ENCODE peak calls at places on chromosome 11, in six cellular contexts. D is HCT116, H is fibroblast of the aortic adventitia, F is Panc1, J is stomach, Y is transverse colon. A is an unnamed sample.

GRCh38 chr11:109267293-109268095 is 154.5 kb upstream of the C11orf87 start:
- DNase-seq in F (no peak), D (no peak), J (no peak), Y (no peak), H (no peak), A (no peak)

GRCh38 chr11:127862406-127862805 is 725.0 kb downstream of the ETS1 start:
- DNase-seq in D (no peak), Y (no peak), F (no peak), J (no peak), H (no peak), A (peak)

GRCh38 chr11:134583397-134583990 is 171.5 kb upstream of the B3GAT1 start:
- DNase-seq in J (no peak), H (no peak), Y (no peak), F (no peak), D (no peak), A (no peak)

GRCh38 chr11:55838452-55838851 is at the start of gene OR5D16:
- DNase-seq in H (no peak), F (no peak), Y (no peak), J (no peak), D (no peak), A (no peak)

GRCh38 chr11:89633125-89633695 is 76.9 kb upstream of the TRIM77 start:
- DNase-seq in Y (no peak), J (no peak), H (no peak), F (no peak), D (no peak), A (no peak)

GRCh38 chr11:61869636-61870428 is 21.5 kb downstream of the FADS3 start:
- DNase-seq in F (no peak), Y (no peak), D (no peak), J (no peak), H (no peak), A (no peak)

GRCh38 chr11:68704887-68705286 is 20.5 kb downstream of the GAL start:
- DNase-seq in D (no peak), H (no peak), Y (no peak), J (no peak), F (no peak), A (no peak)

GRCh38 chr11:114764563-114764962 is 86.2 kb downstream of the NXPE2 start:
- DNase-seq in H (no peak), F (no peak), Y (no peak), J (no peak), D (no peak), A (no peak)

GRCh38 chr11:17770048-17770652 is 35.6 kb downstream of the KCNC1 start:
- DNase-seq in Y (peak), J (peak), D (no peak), H (no peak), F (no peak), A (no peak)

GRCh38 chr11:76735218-76735480 is 48.0 kb upstream of the TSKU start:
- DNase-seq in Y (no peak), J (no peak), D (no peak), H (no peak), F (no peak), A (no peak)

GRCh38 chr11:86246293-86246675 is 1.7 kb downstream of the EED start:
- DNase-seq in D (no peak), J (no peak), Y (no peak), F (no peak), H (peak), A (no peak)

GRCh38 chr11:118618115-118618990 is 10.9 kb downstream of the PHLDB1 start:
- DNase-seq in F (no peak), Y (no peak), J (peak), D (no peak), H (peak), A (no peak)

GRCh38 chr11:128201801-128202200 is 385.6 kb downstream of the ETS1 start:
- DNase-seq in J (no peak), F (no peak), Y (no peak), H (no peak), D (no peak), A (no peak)

GRCh38 chr11:100719362-100719761 is 32.3 kb downstream of the ARHGAP42 start:
- DNase-seq in F (no peak), D (no peak), Y (no peak), J (no peak), H (peak), A (no peak)

GRCh38 chr11:11505701-11506100 is 116.1 kb downstream of the GALNT18 start:
- DNase-seq in H (no peak), Y (no peak), J (no peak), F (no peak), D (no peak), A (no peak)

GRCh38 chr11:119376197-119376847 is 5.2 kb downstream of the USP2 start:
- DNase-seq in Y (no peak), F (no peak), H (no peak), D (no peak), J (peak), A (no peak)

GRCh38 chr11:131353761-131354160 is 16.7 kb upstream of the NTM start:
- DNase-seq in H (no peak), J (no peak), F (no peak), D (no peak), Y (no peak), A (no peak)

GRCh38 chr11:1178906-1179305 is 21.2 kb downstream of the MUC5AC start:
- DNase-seq in F (no peak), D (no peak), Y (no peak), H (no peak), J (no peak), A (no peak)

DNA sequence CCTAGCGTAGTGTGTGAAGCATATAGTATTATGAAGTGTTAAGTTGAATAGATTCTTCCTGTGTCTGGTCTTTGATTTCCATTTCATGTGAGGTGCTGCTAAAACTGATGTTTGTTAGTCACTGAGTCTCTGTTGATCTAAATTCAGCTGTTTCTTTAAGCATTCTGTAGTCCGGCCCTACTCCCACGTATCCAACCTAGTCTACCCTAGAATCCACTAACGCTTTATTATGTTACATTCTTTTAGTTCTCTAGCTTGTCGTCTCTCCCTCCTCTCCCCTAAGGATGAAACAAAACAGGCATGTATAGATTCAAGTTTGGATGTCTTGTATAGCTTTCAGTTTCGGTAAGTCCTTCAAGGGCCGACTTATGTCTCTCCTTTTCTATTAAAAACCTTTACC is 4.1 kb downstream of the WEE1 start:
- DNase-seq in H (peak), J (no peak), F (no peak), Y (no peak), D (no peak), A (no peak)
- H3K4me3 ChIP-seq in H (peak), J (peak), F (peak), Y (no peak), D (no peak), A (peak)

DNA sequence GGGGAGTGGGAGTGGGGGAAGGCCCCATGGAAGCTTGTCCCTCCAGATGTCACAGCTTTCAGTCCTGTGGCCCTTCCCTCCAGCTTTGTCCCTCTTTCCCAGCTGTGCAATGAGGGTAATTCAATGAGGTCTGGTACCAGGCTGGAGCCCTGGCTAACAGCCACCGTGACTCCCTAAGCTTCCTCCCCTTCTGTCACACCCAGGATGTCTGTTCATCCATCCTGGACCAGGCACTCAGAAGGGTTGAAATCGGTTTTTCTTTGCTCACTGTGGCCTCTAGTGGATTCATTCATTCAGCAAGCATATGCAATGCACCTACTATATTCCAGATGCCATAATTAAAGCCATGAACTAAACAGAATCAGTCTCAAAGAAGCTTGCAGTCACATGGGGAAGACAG is 38.7 kb downstream of the SYT13 start:
- DNase-seq in F (no peak), D (no peak), Y (no peak), H (no peak), J (no peak), A (no peak)
- TF ChIP-seq CTCF in F (no peak), D (no peak), Y (no peak), H (no peak), J (no peak), A (no peak)

DNA sequence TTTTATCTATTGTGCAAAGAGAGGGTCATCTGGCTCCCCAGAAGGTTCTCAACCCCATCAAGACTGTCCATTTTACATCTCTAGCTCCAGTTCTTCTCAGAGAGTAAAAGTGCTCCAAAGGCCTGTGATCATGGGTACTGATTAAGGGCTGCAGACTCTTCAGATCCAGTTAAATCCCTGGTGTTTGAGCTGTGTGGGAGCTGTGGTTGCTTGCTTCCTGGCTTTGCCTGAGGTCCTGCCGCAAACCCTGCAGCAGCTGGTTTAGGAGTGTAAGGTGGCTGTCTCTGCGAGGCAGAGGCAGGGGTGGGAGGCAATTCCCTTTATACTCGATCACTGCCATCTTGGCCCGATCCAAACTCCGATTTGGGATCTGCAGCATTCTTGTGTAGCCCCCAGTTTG is 1.2 kb downstream of the MRPL17 start:
- DNase-seq in J (no peak), Y (no peak), H (no peak), F (no peak), D (no peak), A (no peak)
- H3K4me3 ChIP-seq in J (peak), Y (peak), H (peak), F (peak), D (peak), A (peak)

GRCh38 chr11:120682866-120683265 is 171.3 kb downstream of the GRIK4 start:
- DNase-seq in F (no peak), J (no peak), D (no peak), H (peak), Y (no peak), A (no peak)

GRCh38 chr11:120680322-120680721 is 168.8 kb downstream of the GRIK4 start:
- DNase-seq in J (no peak), Y (no peak), H (no peak), F (no peak), D (no peak), A (no peak)

GRCh38 chr11:120686516-120686915 is 175.0 kb downstream of the GRIK4 start:
- DNase-seq in Y (no peak), J (no peak), F (no peak), D (no peak), H (no peak), A (no peak)

DNA sequence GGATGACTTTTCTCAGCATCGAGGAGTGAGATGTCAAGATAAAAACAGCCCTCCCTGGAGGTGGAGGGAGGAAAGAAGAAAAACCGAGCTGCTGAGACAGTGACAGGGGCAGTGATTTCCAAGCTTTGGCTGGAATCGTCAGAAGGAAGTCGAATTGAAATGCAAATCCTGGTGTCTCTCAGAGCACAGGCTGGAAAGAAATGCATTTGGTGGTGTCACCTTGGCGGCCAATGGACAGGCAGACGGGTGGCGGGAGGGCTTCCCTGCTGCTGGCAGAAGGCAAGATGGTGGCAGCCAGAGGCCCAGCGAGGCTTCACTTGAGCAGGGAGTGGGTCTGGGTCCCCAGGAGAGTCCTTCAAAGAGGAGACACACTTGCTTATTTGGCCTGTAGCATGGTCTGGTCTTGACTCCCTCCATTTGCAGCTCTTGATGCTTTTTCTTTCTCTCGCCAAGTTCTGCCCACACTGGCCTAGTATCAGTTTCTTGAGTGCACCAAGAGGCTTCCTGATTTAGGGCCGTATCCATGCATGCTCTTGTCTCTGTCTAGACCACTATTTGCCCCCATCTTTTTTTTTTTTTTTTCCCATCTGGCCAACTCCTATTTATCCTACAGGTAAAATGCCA is 170.6 kb downstream of the GRIK4 start:
- DNase-seq in F (no peak), J (no peak), Y (no peak), D (no peak), H (no peak), A (no peak)
- TF ChIP-seq CTCF in F (no peak), J (no peak), Y (no peak), D (no peak), H (no peak), A (no peak)

GRCh38 chr11:129455101-129455500 is 79.5 kb downstream of the BARX2 start:
- DNase-seq in F (no peak), Y (no peak), J (no peak), H (no peak), D (no peak), A (no peak)

GRCh38 chr11:129453293-129453721 is 77.7 kb downstream of the BARX2 start:
- DNase-seq in F (no peak), H (peak), D (no peak), J (no peak), Y (no peak), A (no peak)

GRCh38 chr11:129455756-129456436 is 80.2 kb downstream of the BARX2 start:
- DNase-seq in D (no peak), F (no peak), Y (no peak), H (peak), J (no peak), A (no peak)

GRCh38 chr11:129447654-129448239 is 72.1 kb downstream of the BARX2 start:
- DNase-seq in F (no peak), Y (no peak), H (no peak), J (no peak), D (no peak), A (no peak)

GRCh38 chr11:129451524-129451923 is 75.9 kb downstream of the BARX2 start:
- DNase-seq in H (peak), D (no peak), Y (no peak), J (no peak), F (no peak), A (no peak)
- H3K4me3 ChIP-seq in H (no peak), D (no peak), Y (no peak), J (no peak), F (no peak), A (no peak)

GRCh38 chr11:45864041-45864440 is 16.8 kb downstream of the CRY2 start:
- DNase-seq in D (no peak), F (no peak), H (peak), J (no peak), Y (no peak), A (no peak)
- TF ChIP-seq CTCF in D (no peak), F (no peak), H (no peak), J (no peak), Y (no peak), A (no peak)

DNA sequence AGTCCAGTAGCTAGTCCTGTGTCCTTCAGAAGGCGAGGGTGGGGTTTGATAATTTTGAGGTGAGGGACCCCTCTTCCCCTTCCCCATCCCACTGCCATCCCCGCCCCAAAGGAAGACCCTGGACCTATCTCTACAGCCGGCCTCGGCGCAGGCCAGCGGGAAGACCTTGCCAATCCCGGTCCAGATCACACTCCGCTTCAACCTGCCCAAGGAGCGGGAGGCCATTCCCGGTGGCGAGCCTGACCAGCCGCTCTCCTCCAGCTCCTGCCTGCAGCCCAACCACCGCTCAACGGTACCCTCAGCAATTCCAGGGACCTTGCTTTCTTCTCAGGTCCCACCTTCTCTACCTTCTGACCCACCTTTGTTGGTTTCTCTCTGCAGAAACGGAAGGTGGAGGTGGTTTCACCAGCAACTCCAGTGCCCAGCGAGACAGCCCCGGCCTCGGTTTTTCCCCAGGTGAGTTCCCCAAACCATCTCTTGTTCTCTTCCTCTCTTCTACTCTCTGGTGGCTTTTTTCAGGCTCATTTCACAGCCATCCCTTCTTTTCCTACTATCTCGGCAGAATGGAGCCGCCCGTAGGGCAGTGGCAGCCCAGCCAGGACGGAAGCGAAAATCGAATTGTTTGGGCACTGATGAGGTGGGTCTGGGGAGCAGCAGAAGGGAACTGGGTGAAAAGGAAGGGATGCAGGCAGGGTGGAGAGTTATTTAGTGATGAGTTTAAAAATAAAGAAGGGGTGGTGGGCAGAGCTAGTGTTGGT is 1.3 kb downstream of the KAT5 start:
- DNase-seq in D (no peak), F (no peak), H (no peak), Y (no peak), J (no peak), A (no peak)
- H3K4me3 ChIP-seq in D (peak), F (peak), H (peak), Y (no peak), J (peak), A (peak)

GRCh38 chr11:2381494-2382128 is 4.5 kb downstream of the CD81 start:
- DNase-seq in Y (no peak), J (no peak), F (no peak), D (no peak), H (no peak), A (no peak)
- TF ChIP-seq CTCF in Y (no peak), J (no peak), F (no peak), D (no peak), H (no peak), A (no peak)

DNA sequence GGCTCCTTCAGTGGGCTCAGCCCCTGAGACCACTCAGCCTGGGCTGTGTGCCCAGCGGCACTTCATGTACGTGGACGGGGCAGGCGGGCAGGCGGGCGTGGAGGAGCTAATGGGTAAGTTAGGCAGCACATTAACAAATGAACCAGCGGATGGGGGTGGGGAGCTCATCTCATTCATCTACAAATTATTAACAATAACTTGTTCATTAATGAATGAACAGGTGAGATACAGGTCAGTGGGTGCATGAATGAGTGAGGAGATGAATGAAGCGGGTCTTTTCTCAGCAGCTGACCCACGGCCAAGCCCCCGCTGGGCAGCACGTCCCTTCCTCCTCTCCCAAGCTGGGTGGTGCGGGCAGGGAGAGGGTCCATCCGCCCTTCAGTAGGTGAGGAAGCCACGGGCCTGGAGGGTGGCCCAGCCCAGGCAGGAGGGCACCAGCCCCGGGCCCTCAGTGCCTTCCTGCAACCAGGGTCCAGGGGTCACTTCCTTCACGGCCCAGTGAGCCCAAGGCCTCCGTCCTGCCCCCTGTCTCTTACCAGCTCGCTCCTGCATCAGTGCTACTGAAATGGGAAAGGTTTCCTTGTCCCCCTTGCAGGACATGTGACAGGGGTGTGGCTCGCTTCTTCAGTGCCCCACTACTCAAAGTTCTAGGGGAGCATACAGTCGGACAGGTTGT is 60.5 kb upstream of the KCNQ1OT1 start:
- DNase-seq in F (no peak), D (no peak), J (peak), Y (peak), H (no peak), A (no peak)
- H3K4me3 ChIP-seq in F (no peak), D (no peak), J (no peak), Y (no peak), H (no peak), A (no peak)

A was measured in HFF-Myc.